ENCODE peak calls at places on chromosomes 6 and 20, in five cellular contexts. W is HCT116, Z is GM23338, L is HL-60, T is SK-N-SH. K is an unnamed sample.

GRCh38 chr6:5173862-5174643 is 86.7 kb downstream of the LYRM4 start:
- DNase-seq in L (no peak), W (no peak), Z (peak), T (no peak), K (no peak)

GRCh38 chr20:46117704-46118467 is at the start of gene CD40:
- DNase-seq in T (peak), L (peak), Z (peak), W (peak), K (peak)

GRCh38 chr20:52071136-52071535 is 120.4 kb downstream of the ZFP64 start:
- DNase-seq in W (no peak), Z (no peak), T (no peak), L (no peak), K (no peak)

GRCh38 chr6:129475477-129476247 is 234.3 kb downstream of the ARHGAP18 start:
- DNase-seq in L (no peak), Z (no peak), W (no peak), T (no peak), K (no peak)

GRCh38 chr6:147765541-147765940 is 257.1 kb downstream of the SAMD5 start:
- DNase-seq in W (no peak), T (no peak), L (no peak), Z (no peak), K (no peak)

GRCh38 chr6:31734703-31735500 is 1.4 kb downstream of the CLIC1 start:
- DNase-seq in L (peak), T (no peak), W (no peak), Z (peak), K (no peak)

GRCh38 chr6:4776967-4777925 is 1.0 kb downstream of the CDYL start:
- DNase-seq in T (no peak), W (no peak), Z (peak), L (peak), K (no peak)

GRCh38 chr6:3294921-3295871 is 36.4 kb downstream of the PSMG4 start:
- DNase-seq in T (peak), Z (peak), W (no peak), L (no peak), K (no peak)

GRCh38 chr20:63472159-63472811 is at the start of gene KCNQ2:
- DNase-seq in W (peak), Z (peak), T (peak), L (no peak), K (no peak)

GRCh38 chr20:9068896-9069663 is at the start of gene PLCB4:
- DNase-seq in Z (peak), T (peak), L (no peak), W (no peak), K (no peak)

GRCh38 chr20:16434087-16434664 is 139.1 kb downstream of the KIF16B start:
- DNase-seq in T (peak), W (peak), Z (peak), L (peak), K (peak)

GRCh38 chr6:89843070-89843469 is 13.4 kb downstream of the CASP8AP2 start:
- DNase-seq in W (no peak), Z (no peak), L (no peak), T (no peak), K (no peak)

GRCh38 chr20:25521382-25521781 is 63.9 kb downstream of the NINL start:
- DNase-seq in L (no peak), T (no peak), W (no peak), Z (no peak), K (no peak)

GRCh38 chr20:25512709-25513108 is 72.6 kb downstream of the NINL start:
- DNase-seq in L (no peak), W (no peak), T (no peak), Z (no peak), K (no peak)

GRCh38 chr20:25514195-25514594 is 71.1 kb downstream of the NINL start:
- DNase-seq in W (no peak), Z (no peak), L (no peak), T (no peak), K (no peak)

GRCh38 chr20:25514747-25515340 is 70.5 kb downstream of the NINL start:
- DNase-seq in Z (no peak), W (no peak), L (no peak), T (no peak), K (no peak)

DNA sequence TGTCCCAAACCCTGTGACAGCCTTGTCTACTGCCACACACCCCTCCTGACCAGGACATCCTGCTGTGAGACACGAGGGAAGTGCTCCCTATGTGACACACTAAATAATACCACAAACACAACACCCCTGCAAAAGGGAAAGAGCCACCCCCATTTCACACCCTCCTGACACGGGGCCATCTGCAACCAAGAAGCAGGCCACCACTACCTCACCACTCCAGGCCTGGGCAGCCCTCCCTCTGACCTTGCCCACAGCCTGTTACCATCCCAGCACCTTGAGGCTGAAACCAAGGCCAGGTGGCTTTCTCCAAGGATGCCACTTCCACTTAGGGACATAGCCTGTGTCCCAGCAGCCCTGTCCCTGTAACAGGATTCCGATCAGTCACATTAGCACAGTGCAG is 68.2 kb downstream of the NINL start:
- DNase-seq in L (no peak), Z (no peak), T (no peak), W (no peak), K (no peak)
- TF ChIP-seq REST in L (no peak), Z (no peak), T (no peak), W (no peak), K (no peak)

GRCh38 chr20:38357653-38358207 is 11.4 kb downstream of the LBP start:
- DNase-seq in Z (no peak), L (no peak), T (no peak), W (no peak), K (no peak)
- TF ChIP-seq REST in Z (no peak), L (no peak), T (no peak), W (no peak), K (no peak)

DNA sequence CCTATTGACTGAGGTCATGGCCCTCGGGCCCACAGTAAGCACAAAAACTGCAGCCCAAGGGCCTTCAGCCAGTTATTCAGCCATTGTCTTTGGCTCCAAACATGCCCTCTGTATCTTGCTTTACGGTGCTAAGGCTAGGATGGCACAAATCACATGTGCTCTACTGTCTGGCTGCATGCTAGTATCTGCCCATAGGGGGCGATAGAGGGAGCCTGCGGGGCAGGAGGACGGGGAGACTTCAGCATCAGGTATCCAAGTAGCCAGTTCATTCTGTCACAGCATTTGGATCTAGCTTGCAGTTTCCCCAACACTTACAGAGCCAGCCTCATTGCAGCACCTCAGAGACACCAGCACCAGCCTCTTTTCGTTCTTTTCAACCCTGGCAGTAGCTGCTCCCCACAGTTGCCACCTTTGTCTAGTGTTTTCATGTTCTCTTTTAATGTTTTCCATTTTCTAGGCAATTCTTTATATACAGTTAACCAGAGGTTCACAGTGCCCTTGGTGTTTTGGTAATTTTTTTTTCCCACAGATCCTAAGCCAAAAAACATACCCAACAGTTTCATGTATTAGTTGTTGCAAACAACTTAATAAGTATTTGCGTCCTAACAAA is 705.9 kb downstream of the PTPRT start:
- DNase-seq in W (no peak), Z (peak), T (peak), L (peak), K (no peak)
- TF ChIP-seq REST in W (no peak), Z (no peak), T (no peak), L (no peak), K (no peak)

DNA sequence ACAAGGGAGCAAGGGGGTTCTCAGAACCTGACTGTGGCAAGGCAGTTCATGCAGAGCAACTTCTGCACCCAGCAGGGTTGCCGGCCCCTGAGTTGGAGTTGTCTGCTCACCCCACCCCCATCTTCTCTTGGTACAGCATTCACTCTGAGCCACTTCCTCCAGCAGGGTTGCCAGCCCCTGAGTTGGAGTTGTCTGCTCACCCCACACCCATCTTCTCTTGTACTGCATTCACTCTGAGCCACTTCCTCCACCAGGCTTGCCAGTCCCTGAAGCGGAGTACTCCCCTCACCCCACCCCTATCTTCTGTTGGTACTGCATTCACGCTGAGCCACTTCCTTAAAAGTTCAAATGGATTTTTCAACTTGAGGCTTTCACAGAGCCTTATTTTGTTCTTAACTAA is 79.7 kb upstream of the SYNDIG1 start:
- DNase-seq in L (peak), T (no peak), W (no peak), Z (no peak), K (no peak)
- TF ChIP-seq REST in L (no peak), T (no peak), W (no peak), Z (no peak), K (no peak)

GRCh38 chr6:151482290-151482689 is 11.5 kb upstream of the CCDC170 start:
- DNase-seq in Z (no peak), L (peak), W (no peak), T (no peak), K (no peak)
- TF ChIP-seq REST in Z (no peak), L (no peak), W (no peak), T (no peak), K (no peak)

K was measured in Panc1.